ENCODE peak calls at places on chromosomes 2 and 18, in six cellular contexts. V is pancreas; P is effector memory CD4-positive, alpha-beta T cell; X is esophagus squamous epithelium; E is tibial nerve; Y is K562. Z is an unnamed sample.

GRCh38 chr2:196291418-196291817 is 120.0 kb upstream of the STK17B start:
- DNase-seq in V (no peak), P (no peak), X (no peak), E (no peak), Y (no peak), Z (no peak)

GRCh38 chr2:33210626-33211025 is 263.9 kb downstream of the LTBP1 start:
- DNase-seq in V (no peak), P (no peak), X (no peak), E (no peak), Y (no peak), Z (peak; percentile 96)

GRCh38 chr18:59502222-59502898 is 143.3 kb upstream of the LMAN1 start:
- DNase-seq in V (peak; percentile 23), P (no peak), X (no peak), E (no peak), Y (no peak), Z (peak; percentile 91)

GRCh38 chr18:10374195-10374594 is 80.2 kb upstream of the APCDD1 start:
- DNase-seq in V (no peak), P (no peak), X (no peak), E (no peak), Y (no peak), Z (no peak)

GRCh38 chr2:197958592-197958991 is 154.2 kb downstream of the PLCL1 start:
- DNase-seq in V (no peak), P (no peak), X (no peak), E (no peak), Y (no peak), Z (peak; percentile 62)

GRCh38 chr2:168678153-168678853 is 124.1 kb upstream of the NOSTRIN start:
- DNase-seq in V (no peak), P (no peak), X (no peak), E (no peak), Y (no peak), Z (no peak)

GRCh38 chr2:203209538-203209937 is 29.3 kb upstream of the CYP20A1 start:
- DNase-seq in V (no peak), P (no peak), X (no peak), E (no peak), Y (no peak), Z (peak; percentile 17)

GRCh38 chr2:152694161-152694661 is 23.1 kb downstream of the PRPF40A start:
- DNase-seq in V (no peak), P (no peak), X (no peak), E (no peak), Y (no peak), Z (peak; percentile 60)

GRCh38 chr2:48934807-48935206 is 179.3 kb upstream of the LHCGR start:
- DNase-seq in V (no peak), P (no peak), X (no peak), E (no peak), Y (no peak), Z (no peak)

GRCh38 chr2:227447606-227448005 is 24.4 kb upstream of the AGFG1 start:
- DNase-seq in V (no peak), P (no peak), X (no peak), E (no peak), Y (no peak), Z (no peak)

DNA sequence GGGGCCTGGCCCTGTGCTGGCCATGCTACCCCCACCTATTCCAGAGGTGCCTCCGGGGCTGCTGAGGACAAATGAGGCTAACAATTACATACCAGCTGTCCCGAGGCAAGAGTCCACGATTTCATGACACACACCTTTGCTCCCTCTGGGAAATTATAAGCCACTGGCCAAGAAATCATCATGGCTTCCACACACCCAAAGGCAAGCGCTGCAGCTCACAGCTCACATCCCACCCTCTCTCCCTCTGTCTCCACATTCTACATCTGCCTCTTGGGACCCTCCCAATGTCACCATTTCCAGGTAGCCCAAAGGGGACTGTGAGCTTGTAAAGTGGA is 134.4 kb downstream of the HDAC4 start:
- DNase-seq in V (no peak), P (no peak), X (no peak), E (no peak), Y (no peak), Z (no peak)
- H3K4me1 ChIP-seq in V (peaks cover 24% of the 10 kb centered on the region), P (peaks cover 70% of the 10 kb centered on the region), X (peaks cover 40% of the 10 kb centered on the region), E (peaks cover 86% of the 10 kb centered on the region), Y (peaks cover 48% of the 10 kb centered on the region), Z (peaks cover 28% of the 10 kb centered on the region)

DNA sequence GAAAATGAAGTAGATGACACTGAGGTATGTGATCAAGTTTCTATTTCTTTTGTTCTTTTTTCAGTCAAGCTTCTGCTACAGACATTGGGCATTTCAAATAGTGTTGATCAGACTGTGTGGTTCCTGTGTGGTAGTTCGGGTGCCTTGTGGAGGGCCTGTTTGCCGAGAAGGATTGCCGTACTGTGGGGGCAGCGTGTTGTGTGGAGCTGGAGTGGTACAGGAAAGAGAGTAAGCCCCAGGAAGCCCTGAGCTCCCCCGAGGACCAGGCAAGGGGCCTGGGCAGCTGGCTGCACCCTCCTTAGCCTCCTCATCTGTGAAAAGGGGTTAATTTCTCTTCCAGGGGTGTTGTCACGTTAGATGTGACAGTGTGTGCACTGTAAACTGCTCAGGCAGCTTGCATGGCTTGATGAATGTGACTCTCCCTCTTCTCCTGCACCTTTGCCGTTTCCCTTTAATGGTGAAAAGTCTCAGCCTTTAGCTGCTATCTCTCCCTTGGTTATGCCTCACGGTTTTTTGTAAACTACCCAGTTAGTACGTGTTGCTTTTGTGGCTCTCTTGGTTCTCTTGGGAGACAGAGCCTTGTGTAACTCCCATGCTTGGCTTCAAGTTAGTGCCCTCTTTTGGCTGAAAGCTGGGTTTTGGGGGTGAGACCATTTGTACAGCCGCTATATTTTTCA is 19.5 kb downstream of the C2orf74 start:
- DNase-seq in V (no peak), P (no peak), X (no peak), E (no peak), Y (no peak), Z (no peak)
- H3K36me3 ChIP-seq in V (peaks cover 33% of the 10 kb centered on the region), P (peaks cover 54% of the 10 kb centered on the region), X (peaks cover 12% of the 10 kb centered on the region), E (peaks cover 2% of the 10 kb centered on the region), Y (peaks cover 76% of the 10 kb centered on the region), Z (peaks cover 36% of the 10 kb centered on the region)

DNA sequence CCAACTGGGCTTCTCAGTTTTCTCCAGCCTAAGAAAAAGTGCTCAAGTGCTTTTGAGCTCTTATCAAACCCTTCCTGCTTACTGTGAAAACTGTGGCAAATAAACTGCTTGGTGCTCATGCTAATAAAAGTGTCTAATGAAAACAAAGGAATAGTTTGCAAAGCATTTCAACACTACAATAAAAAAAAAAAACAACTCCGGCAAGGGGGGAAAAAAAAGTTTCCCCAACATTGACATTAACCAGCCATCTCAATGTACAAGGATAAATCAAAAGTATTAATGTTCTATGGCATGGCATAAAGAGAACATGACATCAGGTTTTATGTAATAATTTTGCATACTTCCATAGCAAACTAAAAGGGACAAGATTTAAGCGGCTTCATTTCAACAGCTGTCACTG is 14.7 kb upstream of the STPG4 start:
- DNase-seq in V (no peak), P (no peak), X (no peak), E (no peak), Y (no peak), Z (no peak)
- H3K4me1 ChIP-seq in V (peaks cover 44% of the 10 kb centered on the region), P (peaks cover 16% of the 10 kb centered on the region), X (peaks cover 14% of the 10 kb centered on the region), E (peaks cover 86% of the 10 kb centered on the region), Y (no peaks in the 10 kb centered on the region), Z (peaks cover 54% of the 10 kb centered on the region)

GRCh38 chr2:27222407-27222806 is 5.2 kb downstream of the CAD start:
- DNase-seq in V (no peak), P (no peak), X (no peak), E (no peak), Y (no peak), Z (no peak)

GRCh38 chr2:27217173-27218121 is at the start of gene CAD:
- DNase-seq in V (peak; percentile 86), P (peak; percentile 75), X (no peak), E (peak; percentile 74), Y (peak; percentile 93), Z (peak; percentile 89)

GRCh38 chr2:27218614-27219013 is 1.4 kb downstream of the CAD start:
- DNase-seq in V (no peak), P (no peak), X (no peak), E (no peak), Y (no peak), Z (no peak)

GRCh38 chr2:27221166-27221565 is 4.0 kb downstream of the CAD start:
- DNase-seq in V (no peak), P (no peak), X (no peak), E (no peak), Y (no peak), Z (no peak)

GRCh38 chr2:27220091-27220490 is 2.9 kb downstream of the CAD start:
- DNase-seq in V (no peak), P (no peak), X (no peak), E (no peak), Y (no peak), Z (no peak)
- H3K36me3 ChIP-seq in V (peaks cover 5% of the 10 kb centered on the region), P (peaks cover 29% of the 10 kb centered on the region), X (peaks cover 10% of the 10 kb centered on the region), E (no peaks in the 10 kb centered on the region), Y (peaks cover 86% of the 10 kb centered on the region), Z (peaks cover 21% of the 10 kb centered on the region)

GRCh38 chr18:74234326-74235171 is 57.2 kb downstream of the CYB5A start:
- DNase-seq in V (peak; percentile 78), P (no peak), X (no peak), E (peak; percentile 63), Y (no peak), Z (peak; percentile 7)
- H3K4me1 ChIP-seq in V (peaks cover 34% of the 10 kb centered on the region), P (no peaks in the 10 kb centered on the region), X (peaks cover 4% of the 10 kb centered on the region), E (peaks cover 35% of the 10 kb centered on the region), Y (no peaks in the 10 kb centered on the region), Z (no peaks in the 10 kb centered on the region)

GRCh38 chr2:73762571-73762970 is 17.3 kb downstream of the DUSP11 start:
- DNase-seq in V (no peak), P (no peak), X (no peak), E (no peak), Y (no peak), Z (no peak)

GRCh38 chr2:73770725-73771124 is 9.2 kb downstream of the DUSP11 start:
- DNase-seq in V (no peak), P (no peak), X (no peak), E (no peak), Y (no peak), Z (no peak)

GRCh38 chr2:73766994-73767393 is 12.9 kb downstream of the DUSP11 start:
- DNase-seq in V (no peak), P (no peak), X (no peak), E (no peak), Y (no peak), Z (no peak)

GRCh38 chr2:73764945-73765344 is 15.0 kb downstream of the DUSP11 start:
- DNase-seq in V (no peak), P (no peak), X (no peak), E (no peak), Y (no peak), Z (no peak)

DNA sequence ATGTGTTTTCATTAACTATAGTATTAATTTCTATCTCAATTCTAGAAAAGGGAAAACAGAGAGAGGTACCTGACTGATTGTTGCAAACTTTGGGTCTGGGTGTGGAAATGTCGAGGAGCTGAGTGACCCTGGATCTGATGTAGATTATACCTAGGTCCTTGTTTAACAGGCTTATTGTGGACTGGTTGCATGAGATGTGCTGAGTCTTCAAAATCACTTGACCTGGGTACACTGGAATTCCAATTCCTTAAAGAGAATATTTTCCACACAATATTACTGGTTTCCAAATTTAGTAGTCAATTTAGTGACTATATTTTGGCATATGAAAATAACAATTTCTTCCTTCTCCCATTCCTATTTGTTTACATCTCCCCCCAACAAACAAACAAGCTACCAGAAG is 13.6 kb downstream of the DUSP11 start:
- DNase-seq in V (no peak), P (no peak), X (no peak), E (no peak), Y (no peak), Z (no peak)
- H3K36me3 ChIP-seq in V (peaks cover 18% of the 10 kb centered on the region), P (peaks cover 78% of the 10 kb centered on the region), X (peaks cover 5% of the 10 kb centered on the region), E (no peaks in the 10 kb centered on the region), Y (peaks cover 71% of the 10 kb centered on the region), Z (peaks cover 51% of the 10 kb centered on the region)

GRCh38 chr2:233481368-233482142 is 85.0 kb downstream of the USP40 start:
- DNase-seq in V (no peak), P (no peak), X (no peak), E (no peak), Y (no peak), Z (no peak)
- H3K4me1 ChIP-seq in V (no peaks in the 10 kb centered on the region), P (no peaks in the 10 kb centered on the region), X (no peaks in the 10 kb centered on the region), E (peaks cover 5% of the 10 kb centered on the region), Y (peaks cover 7% of the 10 kb centered on the region), Z (peaks cover under 1% of the 10 kb centered on the region)

Z was measured in cardiac muscle cell.